ENCODE peak calls at places on chromosomes 12 and 14, in five cellular contexts. K, T, V, E and S are unnamed samples.

GRCh38 chr12:98644712-98645571 is at the start of the genes APAF1 and IKBIP:
- DNase-seq in K (peak), T (peak), E (peak), V (peak), S (peak)

GRCh38 chr12:119673634-119674033 is 5.7 kb downstream of the PRKAB1 start:
- DNase-seq in K (no peak), V (no peak), T (no peak), E (no peak), S (no peak)

GRCh38 chr12:118098911-118099671 is 4.7 kb downstream of the VSIG10 start:
- DNase-seq in E (no peak), V (no peak), K (no peak), T (no peak), S (no peak)

GRCh38 chr12:114269153-114269552 is 136.8 kb downstream of the TBX5 start:
- DNase-seq in T (no peak), K (no peak), E (no peak), V (no peak), S (no peak)

GRCh38 chr14:101113108-101113612 is 209.6 kb upstream of the RTL1 start:
- DNase-seq in K (no peak), E (no peak), V (no peak), T (no peak), S (no peak)

GRCh38 chr12:118120579-118121363 is 15.2 kb upstream of the PEBP1 start:
- DNase-seq in T (peak), V (peak), K (peak), E (peak), S (peak)

GRCh38 chr14:91947196-91948184 is at the start of gene FBLN5:
- DNase-seq in E (no peak), T (peak), K (peak), V (peak), S (peak)

GRCh38 chr14:30608533-30609006 is 13.5 kb upstream of the SCFD1 start:
- DNase-seq in K (no peak), E (no peak), V (no peak), T (peak), S (no peak)

GRCh38 chr14:27056586-27056985 is 458.8 kb upstream of the NOVA1 start:
- DNase-seq in E (no peak), V (no peak), K (no peak), T (no peak), S (no peak)

GRCh38 chr12:56188786-56189335 is 422 bp downstream of the SMARCC2 start:
- DNase-seq in E (no peak), T (no peak), V (no peak), K (no peak), S (no peak)

GRCh38 chr12:56188116-56188785 is 1.0 kb downstream of the SMARCC2 start:
- DNase-seq in T (no peak), V (no peak), E (no peak), K (no peak), S (peak)

GRCh38 chr12:56189918-56190694 is 823 bp upstream of the SMARCC2 start:
- DNase-seq in T (peak), K (peak), V (peak), E (peak), S (peak)

GRCh38 chr12:56190695-56191155 is 1.4 kb upstream of the SMARCC2 start:
- DNase-seq in V (no peak), E (no peak), K (no peak), T (no peak), S (no peak)

DNA sequence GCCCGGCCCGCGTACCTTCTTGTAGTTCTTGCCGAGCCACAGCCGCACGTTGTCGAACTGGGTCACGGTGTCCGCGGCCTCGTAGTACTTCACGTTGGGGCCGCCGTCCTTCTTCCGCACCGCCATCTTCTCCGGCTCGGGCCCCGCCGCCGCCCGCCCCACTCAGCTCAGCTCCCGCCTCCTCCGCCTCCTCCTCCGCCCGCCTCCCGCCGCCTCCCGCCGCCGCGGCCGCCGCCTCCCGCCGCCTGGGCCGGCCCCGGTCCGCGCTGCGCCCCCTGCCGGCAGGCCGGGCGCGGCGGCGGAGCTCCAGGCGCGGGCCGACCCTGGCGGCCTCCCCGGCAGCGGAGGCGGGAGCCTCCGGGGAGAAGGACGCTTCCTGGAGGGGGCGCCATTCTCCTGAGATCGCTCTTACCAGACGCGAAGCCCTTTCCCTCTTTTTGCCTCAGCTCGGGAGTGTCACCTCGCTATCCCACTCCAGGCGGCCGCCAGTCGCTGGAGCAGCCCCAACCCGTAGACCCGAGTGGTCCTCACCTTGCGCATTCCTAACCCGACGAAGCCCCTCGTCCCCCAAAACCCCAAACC is at the start of gene SMARCC2:
- DNase-seq in V (peak), K (peak), E (peak), T (peak), S (peak)
- TF ChIP-seq POLR2A in V (peak), K (no peak), E (peak), T (no peak), S (no peak)

DNA sequence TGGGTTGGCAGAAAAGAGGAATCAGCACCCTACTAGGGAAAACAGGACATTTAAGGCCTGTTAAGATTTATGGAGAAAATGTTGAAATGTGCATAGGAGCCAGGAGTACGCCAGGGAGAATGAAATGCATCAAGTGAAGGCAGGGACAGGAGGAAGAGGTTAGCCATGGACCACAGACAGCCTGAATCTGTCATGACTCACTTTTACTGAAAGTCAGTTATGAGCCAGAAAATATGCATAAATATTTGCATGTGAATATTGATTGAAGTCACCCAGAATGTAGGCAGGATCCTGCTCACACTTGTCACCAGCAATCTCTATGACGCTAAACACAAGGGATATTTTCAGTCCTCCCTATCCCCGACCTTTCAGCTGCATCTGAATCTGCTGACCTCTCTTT is 25.1 kb upstream of the CDK17 start:
- DNase-seq in E (no peak), V (no peak), K (no peak), T (peak), S (no peak)
- TF ChIP-seq POLR2A in E (no peak), V (no peak), K (no peak), T (peak), S (no peak)

DNA sequence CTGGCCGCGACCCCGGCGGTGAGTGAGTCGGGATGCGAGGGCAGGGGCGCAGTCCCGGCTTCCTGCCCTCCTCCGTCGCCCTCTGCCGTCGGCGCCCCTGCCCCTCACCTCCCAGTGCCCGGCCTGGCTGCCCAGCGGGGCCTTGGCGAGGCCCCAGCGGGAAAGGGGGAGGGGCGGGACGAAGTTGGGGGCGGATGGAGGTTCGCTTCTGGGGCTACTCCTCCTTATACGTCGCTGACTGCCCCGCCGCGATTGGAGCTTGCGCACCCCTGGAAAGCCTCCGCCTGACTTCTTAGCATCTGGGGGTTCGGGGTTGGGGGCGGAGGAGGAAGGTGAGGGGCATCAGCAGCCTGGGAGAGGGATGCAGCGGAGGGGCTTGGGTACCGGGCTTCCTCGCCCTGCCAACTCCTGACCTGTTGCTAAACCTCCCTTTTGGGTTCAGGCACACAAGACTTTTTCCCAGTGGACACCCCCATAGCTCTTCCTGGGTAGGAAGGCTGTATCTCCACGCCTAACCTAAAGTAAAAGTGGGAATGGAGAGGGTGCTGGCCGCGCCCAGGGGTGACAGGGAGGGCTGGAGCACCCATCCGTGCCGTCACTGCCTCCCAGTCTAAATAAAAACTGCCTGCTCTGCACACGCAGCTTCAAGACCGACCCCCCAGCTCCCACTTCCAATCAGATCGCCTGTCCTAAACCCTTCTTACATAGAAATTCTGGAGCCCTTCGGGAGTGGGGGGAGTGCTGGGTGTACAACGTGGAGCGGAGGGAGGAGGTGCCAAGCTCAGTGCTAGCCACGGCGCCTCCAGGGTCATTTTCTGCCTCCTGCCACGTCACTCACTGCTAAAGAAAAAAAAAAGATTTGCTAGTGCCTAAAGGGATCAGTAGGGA is 585 bp downstream of the TMEM263 start:
- DNase-seq in T (peak), K (peak), E (peak), V (peak), S (peak)
- TF ChIP-seq POLR2A in T (peak), K (peak), E (no peak), V (peak), S (peak)

GRCh38 chr14:63730659-63731058 is 2.8 kb upstream of the SGPP1 start:
- DNase-seq in K (no peak), T (no peak), V (no peak), E (no peak), S (no peak)

GRCh38 chr14:63727231-63727735 is 582 bp downstream of the SGPP1 start:
- DNase-seq in K (peak), V (peak), T (peak), E (no peak), S (peak)

GRCh38 chr14:63725786-63726185 is 2.1 kb downstream of the SGPP1 start:
- DNase-seq in T (peak), V (no peak), E (no peak), K (no peak), S (peak)

GRCh38 chr14:63726499-63726898 is 1.4 kb downstream of the SGPP1 start:
- DNase-seq in E (no peak), T (no peak), K (no peak), V (no peak), S (peak)

GRCh38 chr14:63727736-63728728 is at the start of gene SGPP1:
- DNase-seq in V (peak), T (peak), E (peak), K (peak), S (peak)
- TF ChIP-seq POLR2A in V (peak), T (peak), E (peak), K (peak), S (peak)

GRCh38 chr12:113179023-113179422 is 6.3 kb downstream of the DDX54 start:
- DNase-seq in V (no peak), T (no peak), K (no peak), E (no peak), S (no peak)
- TF ChIP-seq POLR2A in V (no peak), T (no peak), K (no peak), E (no peak), S (no peak)

GRCh38 chr14:105206873-105207272 is 25.8 kb upstream of the NUDT14 start:
- DNase-seq in V (no peak), T (no peak), K (no peak), E (no peak), S (no peak)

GRCh38 chr14:105204931-105205717 is 24.0 kb upstream of the NUDT14 start:
- DNase-seq in K (no peak), T (no peak), V (no peak), E (no peak), S (no peak)

GRCh38 chr14:105207460-105207901 is 26.4 kb upstream of the NUDT14 start:
- DNase-seq in K (no peak), T (no peak), E (no peak), V (no peak), S (peak)

GRCh38 chr14:105204206-105204930 is 23.3 kb upstream of the NUDT14 start:
- DNase-seq in E (no peak), V (peak), K (peak), T (no peak), S (no peak)

DNA sequence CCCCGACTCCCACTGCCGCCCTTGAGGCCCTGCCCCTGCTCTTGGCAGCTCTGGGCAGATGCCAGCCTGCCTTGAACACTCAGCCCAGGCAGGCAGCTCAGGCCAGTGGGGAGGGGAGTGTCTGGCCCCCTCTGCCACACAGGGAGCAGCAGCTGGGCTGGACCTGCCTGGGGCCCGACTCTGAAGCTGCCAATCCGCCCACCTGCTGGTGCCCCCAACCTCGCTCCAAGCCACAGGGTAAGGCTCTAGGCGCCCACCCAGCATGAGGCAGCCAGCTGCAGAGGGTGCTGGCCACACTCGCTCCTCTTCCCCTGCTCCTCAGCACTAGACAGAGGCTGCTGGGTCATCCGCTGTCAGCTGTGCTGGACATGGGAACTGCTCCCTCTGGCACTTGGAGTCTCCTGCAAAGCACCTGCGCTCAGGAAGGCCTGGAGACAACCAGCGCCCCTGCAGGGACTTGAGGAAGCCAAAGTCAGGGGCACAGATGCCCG is 24.7 kb upstream of the NUDT14 start:
- DNase-seq in K (peak), E (no peak), V (peak), T (no peak), S (no peak)
- TF ChIP-seq POLR2A in K (no peak), E (no peak), V (no peak), T (no peak), S (no peak)

GRCh38 chr14:73277376-73277775 is 40.1 kb downstream of the PAPLN start:
- DNase-seq in V (no peak), K (no peak), T (no peak), E (no peak), S (no peak)
- TF ChIP-seq POLR2A in V (no peak), K (no peak), T (no peak), E (no peak), S (no peak)